ENCODE peak calls at places on chromosomes 16 and 17, in ten cellular contexts. N, G, M, C, O, J, V, Z, T and H are unnamed samples.

GRCh38 chr17:67993153-67993997 is 2.9 kb downstream of the C17orf58 start:
- DNase-seq in N (peak), G (peak), M (peak), C (peak), O (peak), J (peak), V (peak), Z (peak), T (peak), H (peak)

GRCh38 chr17:31674305-31674704 is 184.7 kb downstream of the COPRS start:
- DNase-seq in N (no peak), G (peak), M (no peak), C (no peak), O (no peak), J (peak), V (no peak), Z (no peak), T (no peak), H (peak)

GRCh38 chr16:72404299-72404698 is 232.3 kb upstream of the PMFBP1 start:
- DNase-seq in N (no peak), G (no peak), M (no peak), C (no peak), O (no peak), J (peak), V (no peak), Z (no peak), T (no peak), H (no peak)

GRCh38 chr17:10117581-10118001 is 80.8 kb downstream of the GAS7 start:
- DNase-seq in N (no peak), G (peak), M (no peak), C (no peak), O (no peak), J (no peak), V (no peak), Z (no peak), T (peak), H (peak)

GRCh38 chr16:13316008-13316407 is 414.6 kb downstream of the SHISA9 start:
- DNase-seq in N (no peak), G (peak), M (no peak), C (no peak), O (no peak), J (peak), V (no peak), Z (no peak), T (no peak), H (peak)

GRCh38 chr16:50326835-50327465 is 41.8 kb downstream of the BRD7 start:
- DNase-seq in N (peak), G (peak), M (no peak), C (no peak), O (no peak), J (peak), V (no peak), Z (no peak), T (peak), H (peak)

GRCh38 chr17:79808763-79809529 is 12.1 kb upstream of the CBX8 start:
- DNase-seq in N (peak), G (no peak), M (no peak), C (no peak), O (no peak), J (no peak), V (peak), Z (peak), T (peak), H (peak)

GRCh38 chr17:38701504-38702165 is 3.4 kb upstream of the MLLT6 start:
- DNase-seq in N (no peak), G (peak), M (no peak), C (peak), O (no peak), J (peak), V (peak), Z (peak), T (peak), H (peak)

GRCh38 chr17:76382803-76383644 is 1.4 kb upstream of the SPHK1 start:
- DNase-seq in N (no peak), G (peak), M (no peak), C (no peak), O (no peak), J (peak), V (no peak), Z (no peak), T (peak), H (peak)

GRCh38 chr17:21163101-21163500 is 36.3 kb downstream of the DHRS7B start:
- DNase-seq in N (no peak), G (no peak), M (no peak), C (no peak), O (no peak), J (no peak), V (no peak), Z (no peak), T (no peak), H (no peak)

GRCh38 chr17:38748329-38749221 is at the start of gene PCGF2:
- DNase-seq in N (peak), G (peak), M (no peak), C (peak), O (peak), J (peak), V (no peak), Z (peak), T (no peak), H (peak)

GRCh38 chr16:26667271-26667703 is 399.4 kb upstream of the C16orf82 start:
- DNase-seq in N (no peak), G (no peak), M (no peak), C (no peak), O (no peak), J (no peak), V (no peak), Z (no peak), T (no peak), H (no peak)

GRCh38 chr17:64180674-64181073 is 50.7 kb upstream of the ERN1 start:
- DNase-seq in N (no peak), G (peak), M (no peak), C (no peak), O (no peak), J (no peak), V (no peak), Z (no peak), T (no peak), H (no peak)

GRCh38 chr17:45440161-45440859 is 7.6 kb upstream of the ARHGAP27 start:
- DNase-seq in N (no peak), G (peak), M (no peak), C (no peak), O (no peak), J (no peak), V (no peak), Z (no peak), T (peak), H (peak)

GRCh38 chr17:66737524-66737923 is 97.4 kb upstream of the CACNG5 start:
- DNase-seq in N (no peak), G (no peak), M (no peak), C (peak), O (no peak), J (peak), V (no peak), Z (no peak), T (no peak), H (peak)

GRCh38 chr17:44601574-44602372 is 44.5 kb downstream of the FZD2 start:
- DNase-seq in N (no peak), G (no peak), M (no peak), C (no peak), O (no peak), J (no peak), V (no peak), Z (peak), T (no peak), H (peak)

GRCh38 chr17:63930951-63931575 is 1.1 kb downstream of the CD79B start:
- DNase-seq in N (no peak), G (no peak), M (no peak), C (no peak), O (peak), J (no peak), V (no peak), Z (no peak), T (peak), H (no peak)

GRCh38 chr16:70269471-70269870 is 17.7 kb upstream of the EXOSC6 start:
- DNase-seq in N (no peak), G (no peak), M (peak), C (no peak), O (no peak), J (no peak), V (no peak), Z (no peak), T (no peak), H (no peak)

GRCh38 chr17:73455050-73455687 is 143.4 kb upstream of the CDC42EP4 start:
- DNase-seq in N (no peak), G (no peak), M (no peak), C (peak), O (no peak), J (no peak), V (no peak), Z (peak), T (no peak), H (no peak)

GRCh38 chr17:17314501-17315071 is 11.4 kb downstream of the NT5M start:
- DNase-seq in N (no peak), G (no peak), M (peak), C (no peak), O (no peak), J (no peak), V (no peak), Z (no peak), T (no peak), H (no peak)

GRCh38 chr16:48413291-48413690 is 28.1 kb upstream of the SIAH1 start:
- DNase-seq in N (no peak), G (no peak), M (no peak), C (no peak), O (no peak), J (no peak), V (no peak), Z (no peak), T (no peak), H (no peak)

GRCh38 chr16:87127061-87127765 is 190.0 kb downstream of the C16orf95 start:
- DNase-seq in N (no peak), G (peak), M (no peak), C (no peak), O (no peak), J (no peak), V (no peak), Z (no peak), T (no peak), H (peak)

GRCh38 chr17:72421128-72422092 is 300.6 kb downstream of the SOX9 start:
- DNase-seq in N (peak), G (peak), M (no peak), C (no peak), O (no peak), J (peak), V (peak), Z (no peak), T (peak), H (peak)

GRCh38 chr17:74892013-74892841 is 1.2 kb downstream of the FADS6 start:
- DNase-seq in N (no peak), G (no peak), M (no peak), C (no peak), O (no peak), J (no peak), V (no peak), Z (peak), T (no peak), H (no peak)

GRCh38 chr17:43326490-43327275 is 72.1 kb upstream of the ARL4D start:
- DNase-seq in N (no peak), G (no peak), M (no peak), C (no peak), O (no peak), J (no peak), V (no peak), Z (no peak), T (no peak), H (no peak)

GRCh38 chr17:37576281-37576680 is 32.9 kb downstream of the SYNRG start:
- DNase-seq in N (no peak), G (peak), M (no peak), C (no peak), O (no peak), J (peak), V (no peak), Z (no peak), T (no peak), H (peak)

GRCh38 chr16:12750554-12750918 is 53.2 kb downstream of the CPPED1 start:
- DNase-seq in N (no peak), G (no peak), M (no peak), C (no peak), O (no peak), J (no peak), V (no peak), Z (no peak), T (no peak), H (no peak)

GRCh38 chr16:15041260-15042011 is 14.4 kb downstream of the NTAN1 start:
- DNase-seq in N (no peak), G (peak), M (no peak), C (peak), O (peak), J (peak), V (no peak), Z (no peak), T (no peak), H (peak)